ENCODE peak calls at places on chromosomes 11 and 22, in eight cellular contexts. C is WTC11, Q is esophagus squamous epithelium, F is cardiac muscle cell, D is left ventricle myocardium inferior, E is GM12865, O is SK-N-SH, N is AG04449. P is an unnamed sample.
A peak's percentile ranks its signal among the peaks of the same experiment; 100 is the strongest.

GRCh38 chr11:73141309-73142127 is 600 bp downstream of the FCHSD2 start:
- DNase-seq in C (peak; percentile 69), F (peak; percentile 87), D (peak; percentile 83), O (peak; percentile 62), Q (no peak), E (peak; percentile 86), N (no peak), P (peak; percentile 25)

GRCh38 chr11:120424185-120424969 is 87.2 kb upstream of the GRIK4 start:
- DNase-seq in Q (no peak), F (no peak), N (no peak), O (no peak), E (no peak), D (no peak), C (no peak), P (no peak)

GRCh38 chr11:35950082-35950481 is 6.2 kb downstream of the LDLRAD3 start:
- DNase-seq in O (no peak), F (no peak), N (no peak), Q (no peak), D (no peak), C (no peak), E (no peak), P (no peak)

GRCh38 chr11:9138612-9139579 is 47.5 kb upstream of the SCUBE2 start:
- DNase-seq in F (no peak), N (peak; percentile 61), C (no peak), D (no peak), E (no peak), O (no peak), Q (no peak), P (peak; percentile 52)

GRCh38 chr11:102406099-102406498 is 46.5 kb downstream of the TMEM123 start:
- DNase-seq in O (no peak), D (no peak), E (no peak), N (no peak), Q (no peak), F (no peak), C (no peak), P (no peak)

GRCh38 chr11:79092791-79093313 is 348.0 kb downstream of the TENM4 start:
- DNase-seq in F (no peak), E (peak; percentile 10), O (no peak), C (no peak), Q (no peak), N (peak; percentile 99), D (no peak), P (peak; percentile 96)

GRCh38 chr22:49911881-49912625 is 6.2 kb downstream of the ALG12 start:
- DNase-seq in D (no peak), O (no peak), N (no peak), F (no peak), Q (no peak), E (no peak), C (no peak), P (no peak)

GRCh38 chr11:1299621-1300020 is 9.8 kb downstream of the TOLLIP start:
- DNase-seq in E (no peak), C (no peak), N (no peak), F (no peak), D (no peak), Q (no peak), O (no peak), P (no peak)

GRCh38 chr11:128195057-128195751 is 392.2 kb downstream of the ETS1 start:
- DNase-seq in D (no peak), C (no peak), O (no peak), N (no peak), E (peak; percentile 9), F (no peak), Q (no peak), P (no peak)

GRCh38 chr11:130625907-130626306 is 177.5 kb downstream of the ADAMTS15 start:
- DNase-seq in C (no peak), F (no peak), D (no peak), O (no peak), E (no peak), Q (no peak), N (no peak), P (no peak)

GRCh38 chr22:18032455-18033101 is 8.2 kb upstream of the MICAL3 start:
- DNase-seq in N (no peak), F (no peak), E (no peak), Q (no peak), C (no peak), D (no peak), O (no peak), P (no peak)

GRCh38 chr22:41524809-41525449 is 19.3 kb downstream of the POLR3H start:
- DNase-seq in F (no peak), E (peak; percentile 50), N (no peak), D (no peak), O (no peak), Q (no peak), C (peak; percentile 29), P (no peak)

GRCh38 chr22:19916941-19917340 is 24.6 kb upstream of the COMT start:
- DNase-seq in O (no peak), C (no peak), F (no peak), E (no peak), D (no peak), N (no peak), Q (no peak), P (no peak)
- TF ChIP-seq CTCF in O (no peak), C (no peak), F (no peak), E (no peak), D (no peak), N (no peak), Q (no peak), P (no peak)

GRCh38 chr11:57515332-57516060 is at the start of gene SLC43A1:
- DNase-seq in C (peak; percentile 54), D (peak; percentile 71), N (no peak), O (peak; percentile 74), E (peak; percentile 64), Q (no peak), F (peak; percentile 74), P (no peak)
- TF ChIP-seq CTCF in C (no peak), D (no peak), N (peak; percentile 0), O (no peak), E (no peak), Q (no peak), F (no peak), P (no peak)

GRCh38 chr22:44700456-44700855 is 1.5 kb upstream of the PRR5 start:
- DNase-seq in O (no peak), N (no peak), C (no peak), D (no peak), Q (no peak), E (no peak), F (no peak), P (no peak)

GRCh38 chr22:44701824-44702478 is at the start of gene PRR5:
- DNase-seq in F (peak; percentile 87), Q (peak; percentile 33), E (peak; percentile 73), D (peak; percentile 74), N (peak; percentile 63), C (peak; percentile 64), O (peak; percentile 97), P (peak; percentile 62)

GRCh38 chr22:44702479-44703219 is 645 bp downstream of the PRR5 start:
- DNase-seq in D (no peak), Q (no peak), E (no peak), F (peak; percentile 74), N (no peak), C (peak; percentile 67), O (peak; percentile 59), P (no peak)

GRCh38 chr22:44703269-44703870 is 1.4 kb downstream of the PRR5 start:
- DNase-seq in N (no peak), C (no peak), E (no peak), O (no peak), Q (no peak), D (no peak), F (no peak), P (no peak)

GRCh38 chr22:44701187-44701586 is 817 bp upstream of the PRR5 start:
- DNase-seq in N (no peak), O (no peak), C (no peak), E (no peak), D (no peak), F (no peak), Q (no peak), P (no peak)
- TF ChIP-seq CTCF in N (no peak), O (no peak), C (no peak), E (no peak), D (no peak), F (no peak), Q (no peak), P (no peak)

GRCh38 chr11:75078233-75078632 is 18.4 kb downstream of the OR2AT4 start:
- DNase-seq in Q (no peak), C (no peak), N (no peak), D (no peak), O (no peak), F (no peak), E (no peak), P (no peak)

GRCh38 chr11:75069473-75069872 is 27.2 kb downstream of the OR2AT4 start:
- DNase-seq in F (no peak), N (no peak), O (no peak), Q (no peak), D (no peak), E (peak; percentile 60), C (no peak), P (no peak)

GRCh38 chr11:75077316-75077715 is 19.4 kb downstream of the OR2AT4 start:
- DNase-seq in O (no peak), E (no peak), C (no peak), N (no peak), D (no peak), Q (no peak), F (no peak), P (no peak)

GRCh38 chr11:75072582-75072981 is 24.1 kb downstream of the OR2AT4 start:
- DNase-seq in C (no peak), E (no peak), N (no peak), Q (no peak), F (no peak), O (no peak), D (no peak), P (no peak)

DNA sequence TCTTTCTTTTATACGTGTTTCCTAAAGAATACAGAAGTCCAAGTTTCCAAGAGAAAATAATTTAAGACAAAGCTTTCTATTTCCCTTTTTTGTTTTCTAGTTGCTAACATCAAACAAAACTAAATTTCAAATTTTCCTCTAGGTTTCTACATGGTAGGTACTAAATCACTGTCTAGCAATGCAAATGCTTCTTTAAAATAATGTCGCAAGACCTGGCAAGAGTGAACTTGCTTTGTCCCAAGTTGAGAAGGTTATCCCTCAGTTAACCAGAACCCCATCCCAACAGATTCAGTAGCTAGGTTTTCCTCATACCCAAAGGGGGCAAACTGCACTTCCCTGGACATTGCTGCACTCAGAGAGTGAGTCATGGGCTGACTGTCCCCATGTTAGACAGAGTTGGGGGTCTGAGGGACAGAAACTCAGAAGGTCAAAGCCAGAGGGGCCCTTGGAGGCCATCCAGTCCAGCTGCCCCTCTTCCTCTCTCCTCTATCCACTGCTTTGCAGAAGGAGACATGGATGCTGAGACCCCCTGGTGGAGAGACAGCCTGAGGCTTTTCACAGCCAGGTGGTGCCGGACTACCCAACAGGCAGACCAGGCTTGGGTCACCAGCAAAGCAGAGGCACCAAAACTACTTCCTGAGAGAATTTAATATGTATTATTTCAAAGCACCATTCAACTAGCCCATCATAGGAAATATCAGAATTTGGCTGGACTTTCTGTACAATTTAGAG is 23.1 kb downstream of the OR2AT4 start:
- DNase-seq in E (no peak), N (no peak), O (no peak), F (peak; percentile 1), D (no peak), C (no peak), Q (no peak), P (no peak)
- TF ChIP-seq CTCF in E (peak; percentile 13), N (no peak), O (peak; percentile 20), F (peak; percentile 9), D (no peak), C (no peak), Q (no peak), P (no peak)

P was measured in AG09319.